ENCODE peak calls at places on chromosomes 1 and 21, in eight cellular contexts. T is SK-N-MC, D is AG04450, O is H7, H is cardiac muscle cell, N is epithelial cell of esophagus, M is coronary artery, I is PC-3. Q is an unnamed sample.

GRCh38 chr1:193176113-193176512 is 10.3 kb downstream of the B3GALT2 start:
- DNase-seq in H (no peak), T (no peak), N (no peak), M (no peak), O (no peak), D (no peak), I (no peak), Q (no peak)

GRCh38 chr1:21946836-21947587 is 9.9 kb upstream of the HSPG2 start:
- DNase-seq in D (no peak), T (no peak), N (no peak), H (no peak), I (no peak), O (no peak), M (no peak), Q (no peak)

GRCh38 chr1:34977210-34977471 is 8.0 kb downstream of the TMEM35B start:
- DNase-seq in I (no peak), D (no peak), T (no peak), N (no peak), O (no peak), H (no peak), M (no peak), Q (no peak)

GRCh38 chr21:46517361-46517760 is 58.7 kb downstream of the DIP2A start:
- DNase-seq in D (no peak), N (no peak), O (no peak), I (no peak), M (no peak), T (no peak), H (no peak), Q (no peak)

GRCh38 chr1:63317007-63317813 is 5.2 kb upstream of the FOXD3 start:
- DNase-seq in O (peak; percentile 96), I (peak; percentile 91), N (peak; percentile 84), M (no peak), H (peak; percentile 64), D (no peak), T (no peak), Q (peak; percentile 50)

GRCh38 chr1:14516974-14517812 is 81.3 kb upstream of the KAZN start:
- DNase-seq in T (no peak), D (peak; percentile 45), M (peak; percentile 52), I (peak; percentile 96), N (peak; percentile 87), H (no peak), O (no peak), Q (peak; percentile 62)

GRCh38 chr1:158035976-158036583 is 42.6 kb downstream of the KIRREL1 start:
- DNase-seq in M (no peak), D (no peak), I (peak; percentile 79), O (peak; percentile 51), N (peak; percentile 70), T (no peak), H (peak; percentile 64), Q (peak; percentile 49)

GRCh38 chr1:110196917-110197782 is 13.0 kb upstream of the KCNC4 start:
- DNase-seq in H (peak; percentile 60), T (no peak), I (peak; percentile 69), D (no peak), M (no peak), N (peak; percentile 75), O (peak; percentile 95), Q (peak; percentile 65)

GRCh38 chr1:184838374-184838995 is 83.8 kb upstream of the EDEM3 start:
- DNase-seq in H (no peak), T (peak; percentile 70), I (peak; percentile 80), O (no peak), M (peak; percentile 80), N (peak; percentile 96), D (peak; percentile 69), Q (peak; percentile 94)

GRCh38 chr1:156571261-156571958 is 955 bp downstream of the IQGAP3 start:
- DNase-seq in M (no peak), D (peak; percentile 88), N (peak; percentile 89), I (peak; percentile 77), O (no peak), T (peak; percentile 34), H (no peak), Q (peak; percentile 93)

GRCh38 chr1:3482590-3482899 is 28.1 kb downstream of the ARHGEF16 start:
- DNase-seq in T (no peak), I (no peak), N (no peak), M (no peak), O (peak; percentile 91), D (no peak), H (no peak), Q (no peak)

GRCh38 chr1:168863647-168864234 is 134.7 kb upstream of the DPT start:
- DNase-seq in T (no peak), M (no peak), H (no peak), D (no peak), N (no peak), I (no peak), O (no peak), Q (no peak)

GRCh38 chr1:172946814-172947507 is 103.8 kb downstream of the TNFSF18 start:
- DNase-seq in D (no peak), H (no peak), I (peak; percentile 59), M (no peak), N (peak; percentile 76), T (no peak), O (no peak), Q (peak; percentile 80)

GRCh38 chr1:221022331-221022730 is 143.1 kb downstream of the HLX start:
- DNase-seq in M (no peak), D (no peak), O (no peak), H (no peak), N (no peak), I (peak; percentile 20), T (no peak), Q (no peak)

GRCh38 chr1:83860506-83861221 is 138.3 kb downstream of the TTLL7 start:
- DNase-seq in O (peak; percentile 81), D (no peak), N (peak; percentile 72), I (peak; percentile 75), H (peak; percentile 69), T (no peak), M (peak; percentile 83), Q (peak; percentile 44)

GRCh38 chr1:66475940-66476339 is 58.0 kb upstream of the SGIP1 start:
- DNase-seq in I (no peak), T (no peak), N (no peak), D (no peak), M (no peak), H (no peak), O (peak; percentile 10), Q (no peak)

GRCh38 chr21:17053321-17053720 is 459.5 kb upstream of the CXADR start:
- DNase-seq in I (no peak), N (no peak), O (no peak), D (no peak), M (no peak), H (no peak), T (no peak), Q (no peak)

DNA sequence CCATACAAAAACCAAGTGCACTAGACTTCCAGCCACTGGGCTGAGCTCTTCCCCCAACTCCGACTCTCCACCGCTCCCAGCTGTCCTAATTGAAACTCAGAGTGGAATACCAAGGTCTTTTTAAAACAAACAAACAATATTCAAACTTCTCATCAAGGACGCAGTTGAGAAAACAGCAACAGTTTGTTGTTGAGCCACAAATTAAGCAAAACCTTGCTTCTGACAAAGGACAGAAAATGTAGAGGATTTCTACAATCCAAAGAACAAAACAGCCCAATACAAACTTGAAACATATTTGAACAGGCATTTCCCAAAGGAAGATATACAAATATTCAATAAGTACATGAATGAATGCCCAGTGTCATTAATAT is 28.4 kb downstream of the RSPH1 start:
- DNase-seq in H (no peak), N (no peak), I (no peak), T (no peak), O (no peak), D (no peak), M (no peak), Q (no peak)
- H3K4me3 ChIP-seq in H (no peak overlapping the region), N (no peak overlapping the region), I (no peak overlapping the region), T (no peak overlapping the region), O (no peak overlapping the region), D (no peak overlapping the region), M (no peak overlapping the region), Q (no peak overlapping the region)

DNA sequence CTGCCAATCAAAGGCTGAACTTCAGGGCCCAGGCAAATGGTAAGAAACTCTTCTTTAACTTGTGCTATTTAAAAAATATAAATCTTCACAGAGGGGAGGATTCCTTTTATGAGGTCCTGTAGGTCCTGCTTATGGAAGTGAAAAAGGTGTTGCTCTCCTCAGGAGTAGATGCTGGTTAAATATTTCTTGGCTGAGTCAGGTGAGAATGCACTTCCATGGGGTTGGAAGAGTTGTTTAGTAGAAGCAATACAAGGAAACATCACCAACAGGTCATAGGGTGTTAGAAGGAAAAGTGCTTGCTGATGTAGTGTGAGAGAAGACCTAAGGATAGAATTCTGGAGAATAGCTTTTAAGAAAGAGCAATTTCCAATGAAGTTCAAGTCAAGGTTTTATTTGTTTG is 42.2 kb upstream of the ATP1A1 start:
- DNase-seq in O (no peak), I (peak; percentile 34), H (no peak), N (peak; percentile 37), T (no peak), D (no peak), M (no peak), Q (no peak)
- H3K4me3 ChIP-seq in O (no peak overlapping the region), I (no peak overlapping the region), H (no peak overlapping the region), N (no peak overlapping the region), T (no peak overlapping the region), D (no peak overlapping the region), M (no peak overlapping the region), Q (no peak overlapping the region)

GRCh38 chr1:153611024-153611352 is 1.9 kb downstream of the S100A16 start:
- DNase-seq in O (peak; percentile 37), T (no peak), M (no peak), H (no peak), I (peak; percentile 94), N (peak; percentile 92), D (no peak), Q (peak; percentile 89)

GRCh38 chr1:153612755-153613331 is at the start of gene S100A16:
- DNase-seq in O (peak; percentile 90), D (no peak), M (peak; percentile 93), N (peak; percentile 95), I (peak; percentile 95), T (no peak), H (peak; percentile 71), Q (peak; percentile 91)

GRCh38 chr1:153613406-153613805 is 469 bp upstream of the S100A16 start:
- DNase-seq in M (no peak), T (no peak), I (no peak), N (no peak), H (no peak), D (no peak), O (no peak), Q (no peak)

GRCh38 chr1:153611356-153611755 is 1.6 kb downstream of the S100A16 start:
- DNase-seq in M (no peak), O (no peak), T (no peak), I (no peak), H (no peak), N (peak; percentile 56), D (no peak), Q (peak; percentile 77)

GRCh38 chr1:153612111-153612754 is 704 bp downstream of the S100A16 start:
- DNase-seq in I (no peak), N (peak; percentile 33), D (no peak), M (no peak), O (peak; percentile 65), T (no peak), H (no peak), Q (no peak)
- H3K4me3 ChIP-seq in I (peak overlapping the region; percentile 93), N (peak overlapping the region; percentile 100), D (peak overlapping the region; percentile 83), M (peak overlapping the region; percentile 86), O (peak overlapping the region; percentile 37), T (no peak overlapping the region), H (peak overlapping the region; percentile 50), Q (peak overlapping the region; percentile 88)

DNA sequence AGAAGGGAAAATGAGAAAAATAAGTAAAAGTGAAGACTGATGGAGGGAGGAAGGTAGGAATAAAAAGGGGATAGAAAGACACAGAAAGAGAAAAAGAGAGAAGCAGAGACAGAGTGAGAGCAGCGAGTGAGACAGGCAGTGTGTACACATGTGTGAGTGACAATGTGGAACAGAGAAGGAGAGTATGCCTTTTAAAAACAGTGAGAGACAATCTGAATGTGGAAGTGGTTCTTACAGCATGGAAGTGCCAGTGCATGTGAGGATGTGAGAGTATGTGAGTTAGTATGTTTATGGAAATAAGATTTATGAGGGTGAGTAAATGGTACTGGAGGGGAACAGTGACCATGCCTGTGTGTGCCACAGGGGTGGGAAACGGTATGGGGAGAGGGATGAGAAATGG is 1.2 kb downstream of the NEGR1 start:
- DNase-seq in I (peak; percentile 21), M (no peak), D (no peak), H (no peak), T (no peak), O (no peak), N (no peak), Q (no peak)
- H3K4me3 ChIP-seq in I (peak overlapping the region; percentile 95), M (peak overlapping the region; percentile 78), D (peak overlapping the region; percentile 84), H (no peak overlapping the region), T (no peak overlapping the region), O (no peak overlapping the region), N (no peak overlapping the region), Q (no peak overlapping the region)

Q was measured in bronchial epithelial cell.